ENCODE peak calls at places on chromosomes 11 and 22, in ten cellular contexts. One of them, this sample, is unnamed.

GRCh38 chr11:5174934-5175333 is 20.4 kb upstream of the OR52A1 start:
- DNase-seq in GM12865: no peak
- DNase-seq in fibroblast of lung: no peak
- DNase-seq in left lung: no peak
- DNase-seq in epithelial cell of esophagus: no peak
- DNase-seq in brain microvascular endothelial cell: no peak
- DNase-seq in kidney epithelial cell: no peak
- DNase-seq in GM06990: no peak
- DNase-seq in uterus: no peak
- DNase-seq in IMR-90: no peak
- DNase-seq in this sample: no peak

GRCh38 chr22:50105529-50106100 is 15.8 kb downstream of the MOV10L1 start:
- DNase-seq in GM12865: peak; percentile 77
- DNase-seq in fibroblast of lung: peak; percentile 61
- DNase-seq in left lung: no peak
- DNase-seq in epithelial cell of esophagus: peak; percentile 90
- DNase-seq in brain microvascular endothelial cell: peak; percentile 40
- DNase-seq in kidney epithelial cell: no peak
- DNase-seq in GM06990: no peak
- DNase-seq in uterus: no peak
- DNase-seq in IMR-90: peak; percentile 64
- DNase-seq in this sample: peak; percentile 69

GRCh38 chr11:76010051-76010450 is 195.0 kb downstream of the UVRAG start:
- DNase-seq in GM12865: no peak
- DNase-seq in fibroblast of lung: no peak
- DNase-seq in left lung: no peak
- DNase-seq in epithelial cell of esophagus: no peak
- DNase-seq in brain microvascular endothelial cell: no peak
- DNase-seq in kidney epithelial cell: no peak
- DNase-seq in GM06990: no peak
- DNase-seq in uterus: no peak
- DNase-seq in IMR-90: no peak
- DNase-seq in this sample: no peak

GRCh38 chr11:22787565-22788162 is 41.9 kb downstream of the SVIP start:
- DNase-seq in GM12865: peak; percentile 56
- DNase-seq in fibroblast of lung: peak; percentile 53
- DNase-seq in left lung: no peak
- DNase-seq in epithelial cell of esophagus: peak; percentile 44
- DNase-seq in brain microvascular endothelial cell: peak; percentile 27
- DNase-seq in kidney epithelial cell: no peak
- DNase-seq in GM06990: peak; percentile 16
- DNase-seq in uterus: no peak
- DNase-seq in IMR-90: peak; percentile 56
- DNase-seq in this sample: peak; percentile 78

GRCh38 chr11:2739531-2740274 is 39.9 kb upstream of the KCNQ1OT1 start:
- DNase-seq in GM12865: no peak
- DNase-seq in fibroblast of lung: no peak
- DNase-seq in left lung: peak; percentile 72
- DNase-seq in epithelial cell of esophagus: no peak
- DNase-seq in brain microvascular endothelial cell: no peak
- DNase-seq in kidney epithelial cell: no peak
- DNase-seq in GM06990: no peak
- DNase-seq in uterus: no peak
- DNase-seq in IMR-90: no peak
- DNase-seq in this sample: no peak

GRCh38 chr11:78420796-78421209 is 3.2 kb upstream of the GAB2 start:
- DNase-seq in GM12865: peak; percentile 44
- DNase-seq in fibroblast of lung: peak; percentile 51
- DNase-seq in left lung: peak; percentile 77
- DNase-seq in epithelial cell of esophagus: peak; percentile 47
- DNase-seq in brain microvascular endothelial cell: peak; percentile 85
- DNase-seq in kidney epithelial cell: peak; percentile 65
- DNase-seq in GM06990: peak; percentile 65
- DNase-seq in uterus: peak; percentile 91
- DNase-seq in IMR-90: peak; percentile 85
- DNase-seq in this sample: peak; percentile 79

GRCh38 chr22:42905702-42906183 is 48.7 kb upstream of the ARFGAP3 start:
- DNase-seq in GM12865: no peak
- DNase-seq in fibroblast of lung: no peak
- DNase-seq in left lung: no peak
- DNase-seq in epithelial cell of esophagus: no peak
- DNase-seq in brain microvascular endothelial cell: no peak
- DNase-seq in kidney epithelial cell: no peak
- DNase-seq in GM06990: no peak
- DNase-seq in uterus: no peak
- DNase-seq in IMR-90: no peak
- DNase-seq in this sample: no peak

GRCh38 chr22:22752556-22753477 is 108.4 kb downstream of the GGTLC2 start:
- DNase-seq in GM12865: no peak
- DNase-seq in fibroblast of lung: peak; percentile 88
- DNase-seq in left lung: no peak
- DNase-seq in epithelial cell of esophagus: peak; percentile 54
- DNase-seq in brain microvascular endothelial cell: no peak
- DNase-seq in kidney epithelial cell: no peak
- DNase-seq in GM06990: no peak
- DNase-seq in uterus: no peak
- DNase-seq in IMR-90: peak; percentile 47
- DNase-seq in this sample: peak; percentile 91

GRCh38 chr11:86515297-86516094 is 140.8 kb downstream of the CCDC81 start:
- DNase-seq in GM12865: no peak
- DNase-seq in fibroblast of lung: peak; percentile 74
- DNase-seq in left lung: no peak
- DNase-seq in epithelial cell of esophagus: peak; percentile 83
- DNase-seq in brain microvascular endothelial cell: peak; percentile 46
- DNase-seq in kidney epithelial cell: peak; percentile 85
- DNase-seq in GM06990: no peak
- DNase-seq in uterus: peak; percentile 27
- DNase-seq in IMR-90: peak; percentile 91
- DNase-seq in this sample: peak; percentile 76

GRCh38 chr22:37818397-37819099 is 4.6 kb upstream of the GALR3 start:
- DNase-seq in GM12865: peak; percentile 81
- DNase-seq in fibroblast of lung: peak; percentile 51
- DNase-seq in left lung: peak; percentile 92
- DNase-seq in epithelial cell of esophagus: peak; percentile 73
- DNase-seq in brain microvascular endothelial cell: peak; percentile 33
- DNase-seq in kidney epithelial cell: no peak
- DNase-seq in GM06990: peak; percentile 68
- DNase-seq in uterus: no peak
- DNase-seq in IMR-90: peak; percentile 35
- DNase-seq in this sample: peak; percentile 52

GRCh38 chr11:78941226-78941851 is 366.7 kb upstream of the NARS2 start:
- DNase-seq in GM12865: no peak
- DNase-seq in fibroblast of lung: no peak
- DNase-seq in left lung: peak; percentile 64
- DNase-seq in epithelial cell of esophagus: no peak
- DNase-seq in brain microvascular endothelial cell: no peak
- DNase-seq in kidney epithelial cell: no peak
- DNase-seq in GM06990: no peak
- DNase-seq in uterus: no peak
- DNase-seq in IMR-90: no peak
- DNase-seq in this sample: no peak

GRCh38 chr11:99019676-99020075 is 1.1 kb upstream of the CNTN5 start:
- DNase-seq in GM12865: no peak
- DNase-seq in fibroblast of lung: no peak
- DNase-seq in left lung: no peak
- DNase-seq in epithelial cell of esophagus: no peak
- DNase-seq in brain microvascular endothelial cell: no peak
- DNase-seq in kidney epithelial cell: no peak
- DNase-seq in GM06990: no peak
- DNase-seq in uterus: no peak
- DNase-seq in IMR-90: no peak
- DNase-seq in this sample: no peak

GRCh38 chr11:118156531-118157185 is 4.0 kb upstream of the SCN4B start:
- DNase-seq in GM12865: no peak
- DNase-seq in fibroblast of lung: no peak
- DNase-seq in left lung: peak; percentile 66
- DNase-seq in epithelial cell of esophagus: no peak
- DNase-seq in brain microvascular endothelial cell: no peak
- DNase-seq in kidney epithelial cell: no peak
- DNase-seq in GM06990: no peak
- DNase-seq in uterus: no peak
- DNase-seq in IMR-90: no peak
- DNase-seq in this sample: no peak

GRCh38 chr11:3046190-3046589 is 11.0 kb downstream of the CARS1 start:
- DNase-seq in GM12865: no peak
- DNase-seq in fibroblast of lung: no peak
- DNase-seq in left lung: peak; percentile 67
- DNase-seq in epithelial cell of esophagus: no peak
- DNase-seq in brain microvascular endothelial cell: no peak
- DNase-seq in kidney epithelial cell: no peak
- DNase-seq in GM06990: no peak
- DNase-seq in uterus: no peak
- DNase-seq in IMR-90: no peak
- DNase-seq in this sample: no peak

GRCh38 chr11:119694334-119694733 is 34.7 kb downstream of the NECTIN1 start:
- DNase-seq in GM12865: peak; percentile 34
- DNase-seq in fibroblast of lung: no peak
- DNase-seq in left lung: no peak
- DNase-seq in epithelial cell of esophagus: peak; percentile 40
- DNase-seq in brain microvascular endothelial cell: no peak
- DNase-seq in kidney epithelial cell: no peak
- DNase-seq in GM06990: no peak
- DNase-seq in uterus: no peak
- DNase-seq in IMR-90: no peak
- DNase-seq in this sample: no peak

GRCh38 chr11:119699227-119699626 is 29.8 kb downstream of the NECTIN1 start:
- DNase-seq in GM12865: no peak
- DNase-seq in fibroblast of lung: peak; percentile 51
- DNase-seq in left lung: peak; percentile 81
- DNase-seq in epithelial cell of esophagus: peak; percentile 68
- DNase-seq in brain microvascular endothelial cell: no peak
- DNase-seq in kidney epithelial cell: no peak
- DNase-seq in GM06990: no peak
- DNase-seq in uterus: peak; percentile 51
- DNase-seq in IMR-90: no peak
- DNase-seq in this sample: peak; percentile 31

GRCh38 chr11:119697445-119697844 is 31.6 kb downstream of the NECTIN1 start:
- DNase-seq in GM12865: no peak
- DNase-seq in fibroblast of lung: no peak
- DNase-seq in left lung: no peak
- DNase-seq in epithelial cell of esophagus: no peak
- DNase-seq in brain microvascular endothelial cell: no peak
- DNase-seq in kidney epithelial cell: no peak
- DNase-seq in GM06990: no peak
- DNase-seq in uterus: no peak
- DNase-seq in IMR-90: no peak
- DNase-seq in this sample: no peak

GRCh38 chr11:119697882-119698281 is 31.1 kb downstream of the NECTIN1 start:
- DNase-seq in GM12865: no peak
- DNase-seq in fibroblast of lung: no peak
- DNase-seq in left lung: no peak
- DNase-seq in epithelial cell of esophagus: peak; percentile 50
- DNase-seq in brain microvascular endothelial cell: no peak
- DNase-seq in kidney epithelial cell: no peak
- DNase-seq in GM06990: no peak
- DNase-seq in uterus: no peak
- DNase-seq in IMR-90: no peak
- DNase-seq in this sample: no peak

DNA sequence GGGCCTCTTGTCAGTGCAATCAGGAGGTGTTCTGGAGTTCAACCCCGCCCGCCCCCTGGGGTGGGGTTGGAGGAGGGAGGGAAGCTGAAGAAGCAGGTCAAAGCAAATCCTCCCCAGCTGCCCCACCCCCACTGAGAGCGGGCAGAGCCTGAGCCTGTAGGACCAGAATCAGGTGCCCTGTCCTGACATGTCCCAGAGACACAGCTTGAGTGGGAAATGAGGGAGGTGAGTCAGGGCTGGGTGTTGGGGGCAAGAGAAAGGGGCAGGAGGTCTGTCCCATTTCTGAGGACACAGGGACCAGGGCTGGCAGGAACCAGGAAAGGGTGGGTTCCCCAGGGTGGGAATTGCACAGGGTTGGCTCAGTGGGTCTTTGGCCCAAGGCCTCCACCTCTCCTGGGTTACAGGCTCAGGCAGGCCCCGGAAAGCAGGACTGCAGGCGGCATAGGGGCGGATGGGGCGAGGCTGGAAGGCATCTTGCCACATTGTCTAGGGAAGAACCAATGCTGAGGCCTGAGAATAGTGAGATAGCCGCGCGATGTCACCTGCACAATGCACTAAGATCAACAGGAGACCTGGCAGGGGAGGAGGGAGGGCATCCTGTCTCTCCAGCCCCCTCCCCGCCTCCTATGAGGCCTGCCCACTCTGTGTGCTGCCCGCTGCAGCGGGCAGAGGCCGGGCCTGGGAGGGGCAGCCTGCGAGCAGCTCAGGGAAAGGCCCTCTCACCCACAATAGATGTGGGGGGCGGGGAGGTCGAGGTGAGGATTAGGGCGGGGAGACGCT is 32.4 kb downstream of the NECTIN1 start:
- DNase-seq in GM12865: peak; percentile 24
- DNase-seq in fibroblast of lung: no peak
- DNase-seq in left lung: no peak
- DNase-seq in epithelial cell of esophagus: peak; percentile 100
- DNase-seq in brain microvascular endothelial cell: no peak
- DNase-seq in kidney epithelial cell: no peak
- DNase-seq in GM06990: no peak
- DNase-seq in uterus: no peak
- DNase-seq in IMR-90: no peak
- DNase-seq in this sample: no peak
- H3K4me3 ChIP-seq in GM12865: no peak overlapping the region
- H3K4me3 ChIP-seq in fibroblast of lung: no peak overlapping the region
- H3K4me3 ChIP-seq in left lung: no peak overlapping the region
- H3K4me3 ChIP-seq in epithelial cell of esophagus: no peak overlapping the region
- H3K4me3 ChIP-seq in brain microvascular endothelial cell: no peak overlapping the region
- H3K4me3 ChIP-seq in kidney epithelial cell: no peak overlapping the region
- H3K4me3 ChIP-seq in GM06990: no peak overlapping the region
- H3K4me3 ChIP-seq in uterus: no peak overlapping the region
- H3K4me3 ChIP-seq in IMR-90: no peak overlapping the region
- H3K4me3 ChIP-seq in this sample: no peak overlapping the region

GRCh38 chr11:134579709-134580634 is 167.9 kb upstream of the B3GAT1 start:
- DNase-seq in GM12865: no peak
- DNase-seq in fibroblast of lung: no peak
- DNase-seq in left lung: no peak
- DNase-seq in epithelial cell of esophagus: no peak
- DNase-seq in brain microvascular endothelial cell: no peak
- DNase-seq in kidney epithelial cell: no peak
- DNase-seq in GM06990: no peak
- DNase-seq in uterus: no peak
- DNase-seq in IMR-90: no peak
- DNase-seq in this sample: no peak
- TF ChIP-seq CTCF in GM12865: no peak
- TF ChIP-seq CTCF in fibroblast of lung: no peak
- TF ChIP-seq CTCF in left lung: no peak
- TF ChIP-seq CTCF in epithelial cell of esophagus: no peak
- TF ChIP-seq CTCF in brain microvascular endothelial cell: no peak
- TF ChIP-seq CTCF in kidney epithelial cell: no peak
- TF ChIP-seq CTCF in GM06990: no peak
- TF ChIP-seq CTCF in uterus: no peak
- TF ChIP-seq CTCF in IMR-90: no peak
- TF ChIP-seq CTCF in this sample: no peak

GRCh38 chr11:59773082-59773438 is 17.9 kb downstream of the STX3 start:
- DNase-seq in GM12865: no peak
- DNase-seq in fibroblast of lung: no peak
- DNase-seq in left lung: no peak
- DNase-seq in epithelial cell of esophagus: no peak
- DNase-seq in brain microvascular endothelial cell: no peak
- DNase-seq in kidney epithelial cell: no peak
- DNase-seq in GM06990: no peak
- DNase-seq in uterus: no peak
- DNase-seq in IMR-90: no peak
- DNase-seq in this sample: no peak
- H3K4me3 ChIP-seq in GM12865: no peak overlapping the region
- H3K4me3 ChIP-seq in fibroblast of lung: no peak overlapping the region
- H3K4me3 ChIP-seq in left lung: no peak overlapping the region
- H3K4me3 ChIP-seq in epithelial cell of esophagus: no peak overlapping the region
- H3K4me3 ChIP-seq in brain microvascular endothelial cell: no peak overlapping the region
- H3K4me3 ChIP-seq in kidney epithelial cell: no peak overlapping the region
- H3K4me3 ChIP-seq in GM06990: no peak overlapping the region
- H3K4me3 ChIP-seq in uterus: no peak overlapping the region
- H3K4me3 ChIP-seq in IMR-90: no peak overlapping the region
- H3K4me3 ChIP-seq in this sample: no peak overlapping the region

GRCh38 chr11:67576742-67577475 is 6.7 kb upstream of the GSTP1 start:
- DNase-seq in GM12865: peak; percentile 43
- DNase-seq in fibroblast of lung: no peak
- DNase-seq in left lung: no peak
- DNase-seq in epithelial cell of esophagus: no peak
- DNase-seq in brain microvascular endothelial cell: no peak
- DNase-seq in kidney epithelial cell: no peak
- DNase-seq in GM06990: no peak
- DNase-seq in uterus: no peak
- DNase-seq in IMR-90: no peak
- DNase-seq in this sample: no peak
- TF ChIP-seq CTCF in GM12865: peak; percentile 22
- TF ChIP-seq CTCF in fibroblast of lung: no peak
- TF ChIP-seq CTCF in left lung: no peak
- TF ChIP-seq CTCF in epithelial cell of esophagus: peak; percentile 7
- TF ChIP-seq CTCF in brain microvascular endothelial cell: peak; percentile 2
- TF ChIP-seq CTCF in kidney epithelial cell: no peak
- TF ChIP-seq CTCF in GM06990: peak; percentile 36
- TF ChIP-seq CTCF in uterus: no peak
- TF ChIP-seq CTCF in IMR-90: no peak
- TF ChIP-seq CTCF in this sample: no peak

This sample was measured in fibroblast of pulmonary artery.